ENCODE peak calls at places on chromosomes 12 and 14, in ten cellular contexts. F is HFF-Myc, U is WERI-Rb-1, L is HCT116, Y is A549, J is mucosa of descending colon, E is heart right ventricle, Z is BJ, O is AG04449, M is ovary. B is an unnamed sample.

GRCh38 chr12:104998423-104999346 is 12.6 kb downstream of the NOPCHAP1 start:
- DNase-seq in F (no peak), U (no peak), L (no peak), Y (no peak), J (peak; percentile 76), E (no peak), Z (no peak), O (no peak), M (peak; percentile 28), B (no peak)

GRCh38 chr14:94392510-94392935 is 4.1 kb upstream of the SERPINA1 start:
- DNase-seq in F (no peak), U (no peak), L (no peak), Y (no peak), J (no peak), E (peak; percentile 22), Z (no peak), O (peak; percentile 37), M (no peak), B (no peak)

GRCh38 chr12:5083955-5084849 is 40.5 kb downstream of the KCNA5 start:
- DNase-seq in F (peak; percentile 40), U (no peak), L (peak; percentile 28), Y (peak; percentile 53), J (no peak), E (peak; percentile 50), Z (peak; percentile 10), O (no peak), M (no peak), B (peak; percentile 4)

GRCh38 chr14:50060871-50061663 is 55.3 kb downstream of the VCPKMT start:
- DNase-seq in F (peak; percentile 84), U (peak; percentile 29), L (no peak), Y (peak; percentile 86), J (no peak), E (peak; percentile 67), Z (peak; percentile 76), O (peak; percentile 83), M (peak; percentile 33), B (peak; percentile 83)

GRCh38 chr14:93002049-93002448 is 79.1 kb downstream of the CHGA start:
- DNase-seq in F (no peak), U (no peak), L (no peak), Y (no peak), J (no peak), E (no peak), Z (no peak), O (no peak), M (no peak), B (no peak)

GRCh38 chr12:42496886-42497285 is 92.7 kb downstream of the PRICKLE1 start:
- DNase-seq in F (no peak), U (no peak), L (no peak), Y (no peak), J (no peak), E (no peak), Z (no peak), O (no peak), M (no peak), B (no peak)

GRCh38 chr14:65361920-65362319 is 50.6 kb upstream of the FUT8 start:
- DNase-seq in F (no peak), U (no peak), L (no peak), Y (no peak), J (no peak), E (peak; percentile 49), Z (peak; percentile 24), O (peak; percentile 42), M (no peak), B (no peak)

GRCh38 chr12:68871899-68872298 is 61.1 kb downstream of the CPM start:
- DNase-seq in F (no peak), U (peak; percentile 17), L (peak; percentile 19), Y (peak; percentile 47), J (no peak), E (no peak), Z (no peak), O (no peak), M (no peak), B (no peak)

GRCh38 chr14:89723930-89724915 is 230.3 kb downstream of the EFCAB11 start:
- DNase-seq in F (no peak), U (no peak), L (no peak), Y (no peak), J (no peak), E (no peak), Z (no peak), O (no peak), M (no peak), B (no peak)

GRCh38 chr14:100669468-100669867 is 57.2 kb upstream of the DLK1 start:
- DNase-seq in F (no peak), U (no peak), L (no peak), Y (no peak), J (no peak), E (no peak), Z (no peak), O (no peak), M (no peak), B (no peak)

GRCh38 chr12:21300632-21301031 is 34.1 kb downstream of the SLCO1A2 start:
- DNase-seq in F (no peak), U (no peak), L (no peak), Y (no peak), J (no peak), E (no peak), Z (no peak), O (no peak), M (no peak), B (no peak)

GRCh38 chr12:58745348-58746125 is 174.8 kb downstream of the LRIG3 start:
- DNase-seq in F (no peak), U (no peak), L (no peak), Y (no peak), J (no peak), E (no peak), Z (no peak), O (no peak), M (no peak), B (no peak)

GRCh38 chr12:58741226-58741625 is 179.1 kb downstream of the LRIG3 start:
- DNase-seq in F (no peak), U (no peak), L (no peak), Y (no peak), J (no peak), E (no peak), Z (no peak), O (no peak), M (no peak), B (no peak)
- TF ChIP-seq CTCF in F (no peak), U (no peak), L (no peak), Y (no peak), J (no peak), E (no peak), Z (no peak), O (no peak), M (no peak), B (no peak)

DNA sequence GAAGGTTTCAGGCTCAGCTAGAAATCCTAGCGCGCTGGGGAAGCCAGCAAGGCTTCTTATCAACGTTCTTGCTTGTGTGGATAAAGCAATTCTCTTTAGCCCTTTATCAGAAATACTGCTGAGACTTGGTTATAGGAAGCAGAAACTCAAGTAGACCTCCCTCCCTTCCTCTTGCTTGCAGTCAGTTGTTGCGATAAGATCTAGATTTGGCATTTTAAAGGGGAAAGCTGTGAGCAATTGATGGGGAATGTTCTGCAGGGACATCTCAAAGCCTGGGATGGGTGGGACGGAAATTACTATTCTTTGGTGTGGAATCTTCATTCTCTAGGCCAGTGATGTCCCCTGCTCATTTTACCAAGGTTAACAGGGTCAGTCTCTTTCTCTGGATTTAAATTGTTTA is 76.4 kb upstream of the ANO4 start:
- DNase-seq in F (no peak), U (no peak), L (no peak), Y (no peak), J (no peak), E (no peak), Z (peak; percentile 31), O (no peak), M (no peak), B (no peak)
- H3K4me3 ChIP-seq in F (no peak overlapping the region), U (no peak overlapping the region), L (no peak overlapping the region), Y (no peak overlapping the region), J (no peak overlapping the region), E (no peak overlapping the region), Z (no peak overlapping the region), O (no peak overlapping the region), M (no peak overlapping the region), B (no peak overlapping the region)

GRCh38 chr14:64038857-64039542 is 186.2 kb downstream of the SYNE2 start:
- DNase-seq in F (no peak), U (no peak), L (no peak), Y (no peak), J (no peak), E (no peak), Z (no peak), O (no peak), M (no peak), B (no peak)

GRCh38 chr14:64035143-64035542 is 182.3 kb downstream of the SYNE2 start:
- DNase-seq in F (no peak), U (no peak), L (no peak), Y (no peak), J (no peak), E (no peak), Z (peak; percentile 21), O (peak; percentile 12), M (no peak), B (peak; percentile 13)

GRCh38 chr14:64045091-64045490 is 192.3 kb downstream of the SYNE2 start:
- DNase-seq in F (no peak), U (no peak), L (no peak), Y (no peak), J (no peak), E (no peak), Z (no peak), O (no peak), M (no peak), B (no peak)

DNA sequence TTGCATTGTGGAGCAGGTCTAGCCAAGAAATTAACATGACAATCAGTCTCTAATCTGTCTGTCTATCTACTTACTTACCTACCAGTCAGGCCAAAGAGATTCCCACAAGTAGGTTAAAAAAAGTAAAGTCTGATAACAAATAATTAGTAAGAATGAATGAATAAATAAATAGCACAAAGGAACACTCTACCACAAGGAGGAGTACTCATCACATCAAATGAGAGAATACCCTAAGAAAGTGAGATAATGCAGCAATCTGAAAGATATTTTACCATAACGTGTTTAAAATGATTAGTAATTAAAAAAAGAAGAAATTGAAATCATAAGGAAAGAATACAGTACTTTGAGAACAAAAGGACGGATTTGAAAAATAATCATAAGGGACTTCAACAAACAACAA is 187.2 kb downstream of the SYNE2 start:
- DNase-seq in F (no peak), U (no peak), L (no peak), Y (peak; percentile 13), J (no peak), E (no peak), Z (no peak), O (no peak), M (no peak), B (no peak)
- TF ChIP-seq CTCF in F (peak; percentile 9), U (no peak), L (no peak), Y (peak; percentile 32), J (no peak), E (peak; percentile 17), Z (peak; percentile 35), O (peak; percentile 5), M (peak; percentile 14), B (no peak)

DNA sequence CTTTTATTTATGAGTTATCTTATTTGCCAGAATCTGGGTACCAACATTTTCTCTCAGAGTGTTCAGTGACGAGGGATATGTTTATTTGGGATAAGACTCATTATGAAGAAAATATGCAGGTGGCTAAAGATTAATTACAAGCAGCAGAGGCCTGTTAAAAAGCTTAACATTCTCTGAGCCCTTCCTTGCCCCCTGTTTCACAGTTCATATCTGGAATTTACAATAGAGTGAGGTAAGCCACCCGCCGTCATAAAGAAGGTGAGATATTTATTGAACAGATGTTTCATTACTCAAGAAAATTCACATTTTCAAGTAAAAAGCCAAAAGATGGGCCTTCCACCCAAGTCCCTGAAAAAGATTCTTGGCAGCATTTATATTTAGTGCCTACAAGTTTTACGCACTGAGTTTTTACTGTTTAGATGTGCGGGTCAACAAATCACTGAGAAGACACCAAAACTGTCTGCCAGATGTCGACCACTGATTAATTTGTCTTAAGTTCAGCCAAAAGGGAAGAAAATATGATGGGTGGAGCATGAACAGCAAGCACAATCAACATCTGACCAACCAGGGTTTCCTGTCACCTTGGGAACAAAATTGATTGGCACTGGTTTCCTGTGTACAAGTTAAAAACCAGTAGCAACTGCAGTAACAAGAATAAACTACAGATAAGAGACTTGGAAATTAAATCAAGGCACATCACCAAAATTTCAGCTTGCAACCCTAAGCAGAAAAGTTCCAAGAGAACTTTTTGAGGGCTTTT is 85.5 kb upstream of the PTPRB start:
- DNase-seq in F (no peak), U (no peak), L (no peak), Y (no peak), J (no peak), E (peak; percentile 60), Z (no peak), O (no peak), M (no peak), B (no peak)
- H3K4me3 ChIP-seq in F (no peak overlapping the region), U (no peak overlapping the region), L (no peak overlapping the region), Y (no peak overlapping the region), J (no peak overlapping the region), E (no peak overlapping the region), Z (no peak overlapping the region), O (no peak overlapping the region), M (no peak overlapping the region), B (no peak overlapping the region)

B was measured in epithelial cell of proximal tubule.